ENCODE peak calls at places on chromosomes 3 and 15, in seven cellular contexts. E is hepatocyte, X is K562, V is A549, R is ovary, O is choroid plexus epithelial cell, M is gastrocnemius medialis. L is an unnamed sample.
A peak's percentile ranks its signal among the peaks of the same experiment; 100 is the strongest.

GRCh38 chr15:63439536-63440264 is 58.1 kb upstream of the CA12 start:
- DNase-seq in E (no peak), X (no peak), V (no peak), R (no peak), O (no peak), M (no peak), L (peak; percentile 10)

GRCh38 chr3:156396851-156397250 is 158.1 kb downstream of the SSR3 start:
- DNase-seq in E (no peak), X (no peak), V (no peak), R (no peak), O (no peak), M (no peak), L (peak; percentile 95)

GRCh38 chr15:42576776-42577175 is 1.4 kb downstream of the STARD9 start:
- DNase-seq in E (no peak), X (no peak), V (no peak), R (no peak), O (no peak), M (no peak), L (no peak)

GRCh38 chr15:65054333-65055200 is 9.4 kb downstream of the SLC51B start:
- DNase-seq in E (peak; percentile 88), X (peak; percentile 79), V (peak; percentile 79), R (peak; percentile 66), O (peak; percentile 83), M (peak; percentile 53), L (peak; percentile 60)

GRCh38 chr15:65067645-65068416 is at the start of gene RASL12:
- DNase-seq in E (peak; percentile 48), X (peak; percentile 66), V (no peak), R (no peak), O (no peak), M (no peak), L (no peak)

GRCh38 chr3:131282379-131282778 is 99.2 kb upstream of the NUDT16 start:
- DNase-seq in E (no peak), X (no peak), V (no peak), R (no peak), O (no peak), M (no peak), L (no peak)

GRCh38 chr3:128714887-128715496 is 11.0 kb upstream of the RAB7A start:
- DNase-seq in E (no peak), X (no peak), V (no peak), R (no peak), O (no peak), M (no peak), L (no peak)

GRCh38 chr3:107987036-107987557 is 103.7 kb downstream of the CD47 start:
- DNase-seq in E (peak; percentile 80), X (no peak), V (peak; percentile 83), R (peak; percentile 84), O (peak; percentile 99), M (peak; percentile 45), L (peak; percentile 97)

GRCh38 chr3:94076055-94076454 is 13.2 kb downstream of the NSUN3 start:
- DNase-seq in E (no peak), X (no peak), V (no peak), R (no peak), O (peak; percentile 74), M (no peak), L (peak; percentile 31)

GRCh38 chr3:197374951-197375560 is 76.6 kb upstream of the DLG1 start:
- DNase-seq in E (no peak), X (no peak), V (no peak), R (no peak), O (no peak), M (no peak), L (no peak)

GRCh38 chr3:159897331-159898075 is 91.1 kb upstream of the IL12A start:
- DNase-seq in E (no peak), X (no peak), V (no peak), R (no peak), O (peak; percentile 94), M (no peak), L (peak; percentile 72)

GRCh38 chr3:27889745-27890144 is 167.6 kb upstream of the EOMES start:
- DNase-seq in E (no peak), X (no peak), V (no peak), R (no peak), O (no peak), M (no peak), L (no peak)

GRCh38 chr3:127276396-127276795 is 11.4 kb downstream of the PRR20G start:
- DNase-seq in E (no peak), X (no peak), V (no peak), R (no peak), O (no peak), M (no peak), L (no peak)

GRCh38 chr3:127275287-127275781 is 12.5 kb downstream of the PRR20G start:
- DNase-seq in E (no peak), X (no peak), V (no peak), R (no peak), O (no peak), M (no peak), L (peak; percentile 81)

GRCh38 chr3:127273196-127273595 is 14.7 kb downstream of the PRR20G start:
- DNase-seq in E (no peak), X (no peak), V (no peak), R (no peak), O (no peak), M (no peak), L (no peak)

GRCh38 chr3:127276995-127277394 is 10.9 kb downstream of the PRR20G start:
- DNase-seq in E (no peak), X (no peak), V (no peak), R (no peak), O (no peak), M (no peak), L (no peak)

DNA sequence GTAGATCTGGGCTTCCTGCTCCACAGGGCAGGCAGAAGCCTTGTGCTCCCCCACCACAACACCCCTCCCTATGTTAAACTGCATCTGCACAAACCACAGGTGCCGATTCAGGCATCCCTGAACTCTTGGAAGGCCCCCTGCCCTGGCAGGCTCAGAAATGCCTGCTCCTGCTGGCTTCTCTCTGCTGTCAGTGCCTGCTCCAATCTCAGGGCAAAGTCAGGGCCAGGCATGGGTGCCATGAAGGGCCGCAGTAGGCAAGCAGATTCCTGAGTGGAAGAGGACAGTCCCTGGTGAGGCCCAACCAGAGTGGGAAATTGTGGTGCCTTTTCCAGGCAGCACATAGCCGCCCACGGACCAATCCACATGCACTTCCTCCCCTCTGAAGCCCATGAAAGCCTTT is 13.6 kb downstream of the PRR20G start:
- DNase-seq in E (no peak), X (no peak), V (no peak), R (no peak), O (no peak), M (no peak), L (no peak)
- TF ChIP-seq CTCF in E (no peak), X (no peak), V (no peak), R (no peak), O (no peak), M (no peak), L (no peak)

GRCh38 chr3:38229036-38229435 is 36.6 kb upstream of the SLC22A13 start:
- DNase-seq in E (no peak), X (no peak), V (no peak), R (no peak), O (no peak), M (no peak), L (peak; percentile 65)

GRCh38 chr3:38227989-38228388 is 37.6 kb upstream of the SLC22A13 start:
- DNase-seq in E (no peak), X (no peak), V (peak; percentile 24), R (no peak), O (peak; percentile 73), M (no peak), L (peak; percentile 77)

GRCh38 chr3:38222032-38222634 is 43.5 kb upstream of the SLC22A13 start:
- DNase-seq in E (no peak), X (peak; percentile 52), V (no peak), R (no peak), O (no peak), M (no peak), L (no peak)

GRCh38 chr3:38224357-38224756 is 41.3 kb upstream of the SLC22A13 start:
- DNase-seq in E (no peak), X (no peak), V (no peak), R (no peak), O (peak; percentile 25), M (no peak), L (no peak)

DNA sequence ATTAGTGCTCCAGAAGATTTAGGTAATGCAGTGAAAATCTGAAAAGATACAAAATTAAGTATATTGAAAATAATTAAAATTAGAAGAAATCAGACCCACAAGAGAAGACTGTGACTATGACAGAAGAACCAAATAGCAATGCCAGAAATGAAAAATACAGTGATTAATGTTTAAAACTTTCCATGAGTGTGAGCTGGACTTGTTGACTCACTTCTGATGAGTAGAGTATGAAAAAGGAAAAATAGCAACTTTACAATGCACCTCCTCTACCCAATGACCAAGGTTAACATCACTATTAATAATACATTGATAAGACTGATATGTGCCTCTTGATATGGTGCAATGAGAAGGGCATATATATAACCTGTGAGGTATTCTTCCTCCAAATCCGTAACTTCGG is 39.3 kb upstream of the SLC22A13 start:
- DNase-seq in E (no peak), X (no peak), V (no peak), R (no peak), O (peak; percentile 29), M (no peak), L (peak; percentile 25)
- H3K4me3 ChIP-seq in E (no peak overlapping the region), X (no peak overlapping the region), V (no peak overlapping the region), R (no peak overlapping the region), O (no peak overlapping the region), M (no peak overlapping the region), L (no peak overlapping the region)

GRCh38 chr15:57861805-57862586 is 155.5 kb downstream of the POLR2M start:
- DNase-seq in E (peak; percentile 55), X (peak; percentile 32), V (no peak), R (no peak), O (peak; percentile 82), M (no peak), L (peak; percentile 80)

GRCh38 chr15:57867970-57868791 is 161.7 kb downstream of the POLR2M start:
- DNase-seq in E (no peak), X (no peak), V (no peak), R (no peak), O (no peak), M (no peak), L (no peak)

GRCh38 chr15:57865294-57865693 is 158.8 kb downstream of the POLR2M start:
- DNase-seq in E (peak; percentile 13), X (peak; percentile 42), V (peak; percentile 13), R (no peak), O (peak; percentile 8), M (no peak), L (no peak)

GRCh38 chr15:57862761-57863160 is 156.2 kb downstream of the POLR2M start:
- DNase-seq in E (no peak), X (no peak), V (no peak), R (no peak), O (no peak), M (no peak), L (no peak)

DNA sequence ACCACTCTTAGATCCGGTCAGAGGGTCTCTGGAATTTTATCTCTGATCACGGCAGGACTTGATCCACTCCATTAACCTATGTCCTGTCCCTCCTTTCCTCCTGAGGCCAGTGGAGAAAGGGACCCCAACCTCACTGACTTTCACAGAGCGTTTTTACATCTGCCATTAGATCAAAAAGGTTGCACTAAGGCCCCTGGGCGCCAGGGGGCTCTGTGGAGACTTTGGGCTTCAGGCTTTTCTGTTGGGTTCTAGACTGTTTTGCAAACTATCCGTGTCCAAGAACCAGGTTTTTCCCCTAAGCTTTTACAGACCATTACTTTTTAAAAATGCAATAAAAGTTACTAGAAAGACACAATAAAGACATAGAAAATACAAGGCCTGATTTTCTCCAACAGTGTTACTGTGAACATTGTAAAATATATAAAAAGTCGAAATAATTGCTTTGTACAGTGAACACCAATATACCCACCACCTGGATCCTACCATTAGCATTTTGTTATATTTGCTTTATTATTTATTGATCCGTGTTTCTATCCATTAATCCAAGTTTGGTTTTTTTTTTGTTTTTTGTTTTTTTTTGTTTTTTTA is 159.7 kb downstream of the POLR2M start:
- DNase-seq in E (peak; percentile 71), X (peak; percentile 48), V (peak; percentile 58), R (no peak), O (peak; percentile 62), M (no peak), L (peak; percentile 37)
- TF ChIP-seq CTCF in E (peak; percentile 66), X (peak; percentile 80), V (peak; percentile 83), R (no peak), O (peak; percentile 92), M (peak; percentile 55), L (peak; percentile 86)

GRCh38 chr3:44883999-44884431 is 9.6 kb downstream of the TGM4 start:
- DNase-seq in E (peak; percentile 40), X (no peak), V (peak; percentile 72), R (no peak), O (peak; percentile 97), M (no peak), L (peak; percentile 95)
- H3K4me3 ChIP-seq in E (no peak overlapping the region), X (no peak overlapping the region), V (no peak overlapping the region), R (no peak overlapping the region), O (no peak overlapping the region), M (no peak overlapping the region), L (no peak overlapping the region)

L was measured in AG10803.